ENCODE peak calls at places on chromosomes 2 and 18, in seven cellular contexts. E is HT1080; P is ureter; W is Calu3; N is effector memory CD8-positive, alpha-beta T cell; M is central memory CD4-positive, alpha-beta T cell; D is GM19239. A is an unnamed sample.

GRCh38 chr2:169849710-169850109 is 22.5 kb downstream of the UBR3 start:
- DNase-seq in W (no peak), M (no peak), D (no peak), N (no peak), E (no peak), P (no peak), A (no peak)

GRCh38 chr2:148534416-148535205 is 109.9 kb upstream of the EPC2 start:
- DNase-seq in D (no peak), P (peak), N (no peak), M (no peak), E (no peak), W (no peak), A (peak)

GRCh38 chr2:237818066-237818473 is 19.5 kb downstream of the RBM44 start:
- DNase-seq in N (no peak), W (no peak), D (no peak), M (no peak), P (no peak), E (peak), A (peak)

GRCh38 chr2:13106302-13106701 is 389.6 kb downstream of the TRIB2 start:
- DNase-seq in M (no peak), E (peak), D (no peak), P (no peak), W (no peak), N (no peak), A (no peak)

GRCh38 chr2:175462246-175462645 is 280.7 kb upstream of the ATP5MC3 start:
- DNase-seq in N (no peak), M (no peak), E (no peak), P (no peak), D (no peak), W (no peak), A (no peak)

GRCh38 chr2:105329197-105329554 is 359 bp downstream of the TGFBRAP1 start:
- DNase-seq in M (peak), D (peak), P (no peak), E (no peak), N (no peak), W (no peak), A (no peak)

GRCh38 chr2:100383954-100384353 is 33.5 kb downstream of the CHST10 start:
- DNase-seq in E (no peak), W (no peak), M (no peak), D (no peak), P (no peak), N (no peak), A (no peak)

GRCh38 chr18:68024716-68025115 is 508.2 kb upstream of the DSEL start:
- DNase-seq in W (no peak), P (no peak), D (no peak), N (no peak), E (peak), M (no peak), A (no peak)

GRCh38 chr2:85827879-85828569 is 60.8 kb downstream of the ST3GAL5 start:
- DNase-seq in P (peak), M (no peak), D (no peak), E (no peak), N (no peak), W (no peak), A (no peak)

GRCh38 chr2:68709421-68709911 is 25.1 kb upstream of the ARHGAP25 start:
- DNase-seq in M (no peak), P (no peak), D (no peak), E (peak), W (peak), N (no peak), A (peak)

GRCh38 chr2:71852141-71852711 is 295.4 kb downstream of the CYP26B1 start:
- DNase-seq in P (no peak), N (no peak), D (no peak), W (no peak), M (no peak), E (no peak), A (no peak)